ENCODE peak calls at places on chromosomes 5 and 9, in five cellular contexts. S, B, D, U and P are unnamed samples.

GRCh38 chr9:134515026-134515821 is 126.4 kb upstream of the COL5A1 start:
- DNase-seq in S (no peak), B (no peak), D (no peak), U (no peak), P (no peak)

GRCh38 chr5:134540747-134541733 is 15.6 kb downstream of the JADE2 start:
- DNase-seq in S (no peak), B (no peak), D (no peak), U (no peak), P (no peak)

GRCh38 chr9:98783518-98784226 is 12.7 kb downstream of the ANKS6 start:
- DNase-seq in S (no peak), B (peak), D (no peak), U (no peak), P (no peak)

GRCh38 chr5:141590127-141590526 is 28.7 kb downstream of the DIAPH1 start:
- DNase-seq in S (no peak), B (no peak), D (no peak), U (no peak), P (no peak)

GRCh38 chr9:127020526-127021078 is 101.8 kb downstream of the ANGPTL2 start:
- DNase-seq in S (no peak), B (no peak), D (no peak), U (no peak), P (no peak)

GRCh38 chr9:91302831-91303230 is 58.9 kb downstream of the AUH start:
- DNase-seq in S (no peak), B (no peak), D (no peak), U (no peak), P (no peak)

GRCh38 chr5:72324186-72324825 is 4.1 kb downstream of the PTCD2 start:
- DNase-seq in S (no peak), B (no peak), D (no peak), U (no peak), P (no peak)

GRCh38 chr5:89037090-89037489 is 154.1 kb upstream of the MEF2C start:
- DNase-seq in S (no peak), B (no peak), D (no peak), U (no peak), P (no peak)

GRCh38 chr5:123220616-123221146 is 131.6 kb downstream of the PRDM6 start:
- DNase-seq in S (no peak), B (no peak), D (no peak), U (no peak), P (no peak)

GRCh38 chr9:124286292-124286931 is 28.7 kb downstream of the NEK6 start:
- DNase-seq in S (peak), B (peak), D (no peak), U (no peak), P (peak)

GRCh38 chr5:10145922-10146321 is 103.8 kb downstream of the ATPSCKMT start:
- DNase-seq in S (no peak), B (no peak), D (no peak), U (no peak), P (no peak)

GRCh38 chr5:58505502-58505901 is 14.3 kb downstream of the GAPT start:
- DNase-seq in S (no peak), B (no peak), D (no peak), U (no peak), P (no peak)

GRCh38 chr5:153959134-153959957 is 79.4 kb downstream of the FAM114A2 start:
- DNase-seq in S (no peak), B (no peak), D (no peak), U (no peak), P (no peak)

GRCh38 chr9:110432253-110432652 is 94.6 kb upstream of the TXNDC8 start:
- DNase-seq in S (no peak), B (no peak), D (no peak), U (no peak), P (no peak)

GRCh38 chr9:136326061-136326776 is 1.1 kb upstream of the GPSM1 start:
- DNase-seq in S (no peak), B (no peak), D (no peak), U (no peak), P (peak)

GRCh38 chr5:177575488-177575887 is 16.5 kb upstream of the TMED9 start:
- DNase-seq in S (no peak), B (no peak), D (no peak), U (no peak), P (no peak)

GRCh38 chr5:543755-544674 is 19.8 kb upstream of the SLC9A3 start:
- DNase-seq in S (peak), B (peak), D (peak), U (peak), P (no peak)

GRCh38 chr5:171318026-171318425 is 9.0 kb downstream of the TLX3 start:
- DNase-seq in S (no peak), B (no peak), D (no peak), U (no peak), P (no peak)

GRCh38 chr5:9513825-9514224 is 32.0 kb downstream of the SEMA5A start:
- DNase-seq in S (no peak), B (no peak), D (no peak), U (no peak), P (peak)

GRCh38 chr5:178415353-178415752 is 174.8 kb downstream of the COL23A1 start:
- DNase-seq in S (no peak), B (no peak), D (no peak), U (no peak), P (peak)

GRCh38 chr5:137834498-137834897 is 33.2 kb upstream of the MYOT start:
- DNase-seq in S (no peak), B (no peak), D (no peak), U (no peak), P (no peak)

GRCh38 chr5:137833463-137833862 is 34.2 kb upstream of the MYOT start:
- DNase-seq in S (no peak), B (no peak), D (no peak), U (no peak), P (peak)

GRCh38 chr5:137828664-137829063 is 39.0 kb upstream of the MYOT start:
- DNase-seq in S (no peak), B (no peak), D (no peak), U (no peak), P (no peak)

GRCh38 chr5:137832416-137832815 is 35.2 kb upstream of the MYOT start:
- DNase-seq in S (no peak), B (no peak), D (no peak), U (no peak), P (no peak)

GRCh38 chr5:137831526-137831925 is 36.1 kb upstream of the MYOT start:
- DNase-seq in S (no peak), B (no peak), D (no peak), U (no peak), P (no peak)
- TF ChIP-seq CTCF in S (peak), B (no peak), D (no peak), U (no peak), P (no peak)

DNA sequence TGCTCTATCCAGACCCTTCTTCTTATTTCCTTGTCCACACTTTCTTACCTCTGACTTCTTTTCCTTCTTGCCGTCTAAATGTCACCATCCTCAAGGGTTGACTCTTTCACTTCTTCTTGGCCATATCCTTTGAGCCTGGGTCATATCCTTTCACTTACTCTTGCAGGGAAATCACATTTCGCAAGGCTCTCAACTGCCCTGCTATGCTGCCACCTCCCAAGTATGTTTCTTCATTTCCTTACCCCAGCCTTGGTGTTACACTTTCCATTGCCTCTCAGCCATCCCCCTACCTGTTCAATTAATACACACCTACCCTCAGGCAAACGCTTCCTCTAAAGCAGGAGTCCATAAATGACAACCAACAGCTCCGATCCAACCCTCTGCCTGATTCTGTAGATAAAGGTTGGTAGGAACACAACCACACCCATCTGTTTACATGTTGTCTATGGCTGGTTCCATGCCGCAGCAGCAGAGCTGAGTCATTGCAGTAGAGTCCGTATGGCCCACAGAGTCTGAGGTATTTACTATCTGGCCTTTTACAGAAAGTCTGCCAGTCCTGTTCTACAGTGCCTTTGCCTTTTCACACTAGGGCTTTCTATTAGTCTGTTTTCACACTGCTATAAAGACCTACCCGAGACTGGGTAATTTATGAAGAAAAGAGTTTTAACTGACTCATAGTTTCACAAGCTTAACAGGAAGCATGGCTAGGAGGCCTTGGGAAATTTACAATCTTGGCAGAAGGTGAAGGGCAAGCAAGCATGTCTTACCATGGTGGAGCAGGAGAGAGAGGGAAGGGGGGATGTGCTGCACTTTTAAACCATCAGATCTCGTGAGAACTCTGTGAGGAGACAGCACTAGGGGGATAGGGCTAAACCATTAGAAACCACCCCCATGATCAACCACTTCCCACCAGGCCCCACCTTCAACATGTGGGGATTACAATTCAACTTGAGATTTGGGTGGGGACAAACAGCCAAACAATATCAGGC is 97.9 kb downstream of the SV2C start:
- DNase-seq in S (peak), B (no peak), D (no peak), U (no peak), P (peak)
- H3K4me3 ChIP-seq in S (no peak), B (no peak), D (no peak), U (no peak), P (no peak)

DNA sequence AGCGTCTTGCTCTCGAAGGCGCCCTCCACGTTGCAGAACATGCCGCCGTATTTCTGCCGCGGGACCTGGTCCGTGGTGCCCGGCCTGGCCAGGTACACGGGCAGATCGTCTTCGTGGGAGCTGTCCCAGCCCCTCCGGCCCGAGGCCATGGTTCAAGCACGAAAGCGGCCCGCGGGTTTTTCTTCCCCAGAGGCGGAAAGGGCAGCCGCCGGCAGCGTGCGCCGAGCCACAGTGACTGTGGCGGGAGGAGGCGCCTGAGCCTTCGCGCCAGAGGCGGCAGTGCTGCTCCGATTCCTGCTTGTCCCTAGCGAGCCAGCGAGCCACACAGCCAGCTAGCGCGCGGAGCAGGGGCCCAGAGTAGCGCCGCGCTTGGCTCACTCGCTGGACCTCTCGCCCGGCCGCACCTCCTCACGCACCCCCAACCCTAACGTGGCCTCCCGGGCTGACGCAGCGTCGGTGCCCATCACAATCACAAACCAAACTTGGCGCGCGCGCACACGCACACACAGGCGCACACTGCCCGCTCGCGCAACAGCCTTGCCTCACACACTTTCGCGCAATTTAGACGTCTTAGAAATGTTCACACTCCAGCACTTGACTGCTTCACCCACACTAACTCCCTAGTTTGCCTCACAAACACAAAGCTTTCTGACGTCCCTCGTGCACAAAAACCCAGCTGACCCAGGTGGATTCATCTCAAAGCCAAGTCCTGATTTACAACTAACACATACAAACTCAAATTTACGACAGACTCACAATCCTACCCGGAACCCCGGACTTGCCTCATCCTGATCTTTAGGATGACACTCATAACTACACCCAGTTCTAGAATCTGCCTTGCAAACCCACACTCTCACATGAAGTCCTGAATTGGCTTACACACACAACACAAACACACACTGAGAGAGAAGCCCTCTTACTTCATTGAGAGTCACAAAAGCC is at the start of gene DPYSL3:
- DNase-seq in S (peak), B (no peak), D (peak), U (peak), P (peak)
- TF ChIP-seq CTCF in S (peak), B (no peak), D (peak), U (no peak), P (peak)

GRCh38 chr5:139064613-139065012 is 133.6 kb downstream of the SIL1 start:
- DNase-seq in S (no peak), B (no peak), D (no peak), U (no peak), P (no peak)

GRCh38 chr5:139063664-139064054 is 134.5 kb downstream of the SIL1 start:
- DNase-seq in S (no peak), B (no peak), D (no peak), U (no peak), P (no peak)

GRCh38 chr5:139061856-139062255 is 136.3 kb downstream of the SIL1 start:
- DNase-seq in S (no peak), B (no peak), D (no peak), U (no peak), P (peak)

GRCh38 chr5:139061274-139061673 is 136.9 kb downstream of the SIL1 start:
- DNase-seq in S (no peak), B (no peak), D (no peak), U (no peak), P (peak)

GRCh38 chr5:139062910-139063663 is 135.1 kb downstream of the SIL1 start:
- DNase-seq in S (no peak), B (no peak), D (no peak), U (no peak), P (no peak)
- H3K4me3 ChIP-seq in S (no peak), B (no peak), D (no peak), U (no peak), P (no peak)

DNA sequence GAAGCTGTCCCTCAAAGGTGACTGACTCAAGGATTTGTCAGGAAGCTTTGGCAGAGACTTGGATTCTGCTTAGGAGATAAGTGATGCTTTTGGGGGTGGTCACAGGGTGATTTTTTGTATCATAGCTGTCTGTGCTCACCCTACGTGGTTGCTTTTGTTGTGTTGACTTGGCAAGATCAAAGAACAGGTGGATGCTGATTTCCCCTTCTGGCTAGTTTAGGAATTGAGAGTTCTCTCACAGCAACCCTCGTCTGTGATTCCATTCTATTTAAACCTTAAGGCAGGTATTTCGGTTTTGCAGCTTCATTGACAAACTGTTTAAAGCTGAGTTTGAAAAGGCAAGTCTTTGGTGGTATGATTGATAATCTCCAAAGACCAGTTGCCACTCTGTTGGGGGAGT is 27.2 kb downstream of the ARHGAP26 start:
- DNase-seq in S (no peak), B (no peak), D (no peak), U (no peak), P (no peak)
- TF ChIP-seq CTCF in S (no peak), B (no peak), D (no peak), U (no peak), P (no peak)

DNA sequence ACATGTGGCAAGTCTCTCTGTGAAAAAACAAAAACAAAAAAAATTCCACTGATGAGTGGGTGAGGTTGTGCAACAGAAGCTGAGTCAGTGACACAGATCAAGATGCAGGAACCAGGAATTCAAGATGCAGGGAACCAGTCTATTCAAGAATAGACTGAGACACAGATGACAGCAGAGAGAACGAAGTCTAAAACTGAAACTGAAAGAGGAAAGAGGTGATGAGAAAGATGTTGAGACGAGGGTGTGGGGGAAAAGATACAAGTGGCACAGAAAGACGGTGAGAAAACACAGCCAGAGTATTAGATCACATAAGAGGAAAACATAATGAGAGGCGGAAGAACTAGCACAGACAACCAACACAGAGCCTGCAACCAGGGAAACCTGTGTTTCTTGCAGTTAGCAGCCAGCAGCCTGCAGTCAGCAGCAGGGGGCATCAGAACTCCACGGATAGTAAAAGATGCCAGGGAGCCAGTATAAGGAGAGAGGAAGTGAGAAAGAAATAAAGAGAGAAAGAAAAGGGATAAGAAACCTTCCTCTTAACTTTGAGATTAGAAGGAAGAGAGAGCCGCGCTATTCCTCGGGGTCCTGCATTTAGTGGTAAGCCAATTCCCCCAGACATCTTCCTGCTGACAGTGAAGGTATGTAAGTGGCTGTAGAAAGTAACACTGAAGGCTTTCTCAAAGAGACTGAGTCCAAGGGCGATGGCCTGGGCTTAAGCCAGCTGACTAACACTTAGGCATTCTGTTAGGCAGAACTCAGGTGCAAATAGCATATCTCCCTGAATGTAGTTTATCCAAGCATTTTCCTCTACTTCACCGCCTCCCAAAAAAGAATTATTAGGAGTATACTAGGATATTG is 79.0 kb downstream of the TLR4 start:
- DNase-seq in S (peak), B (peak), D (peak), U (peak), P (peak)
- H3K4me3 ChIP-seq in S (peak), B (peak), D (peak), U (peak), P (no peak)

DNA sequence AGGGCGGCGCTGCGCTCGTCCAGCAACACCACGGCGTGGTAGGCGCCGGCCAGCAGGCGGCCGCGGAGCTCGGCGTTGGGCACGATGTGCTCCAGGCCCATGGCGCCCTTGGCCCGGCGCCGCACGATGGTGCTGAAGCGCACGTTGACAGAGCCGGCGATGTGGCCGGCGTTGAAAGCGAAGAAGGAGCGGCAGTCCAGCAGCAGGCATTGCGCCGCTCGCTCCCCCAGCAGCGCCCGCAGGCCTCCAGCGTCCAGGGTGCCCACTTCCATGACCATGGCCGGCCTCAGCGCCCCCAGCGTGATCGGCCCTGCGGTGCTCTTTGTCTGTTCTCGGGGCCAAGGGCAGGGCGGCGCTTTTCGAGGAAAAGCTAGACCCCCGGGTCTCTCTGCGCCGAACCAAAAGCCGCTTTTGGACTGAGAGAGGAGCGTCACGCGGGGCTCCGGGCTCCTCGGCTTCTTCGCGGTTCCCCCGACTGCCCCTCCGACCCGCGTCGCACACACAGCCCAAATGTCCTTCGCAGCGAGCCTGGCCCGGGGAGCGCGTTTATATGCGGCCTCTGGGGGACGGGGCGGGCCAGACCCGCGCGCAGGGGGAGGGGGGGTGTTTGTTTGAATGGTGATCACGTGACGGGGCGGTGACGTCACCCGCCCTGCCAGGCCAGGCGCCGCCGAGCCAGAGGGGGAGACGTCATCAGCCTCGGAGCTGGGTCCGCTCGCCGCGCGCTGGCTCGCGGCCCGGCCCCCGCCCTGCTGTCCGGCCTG is at the start of gene DUSP1:
- DNase-seq in S (peak), B (peak), D (peak), U (peak), P (peak)
- TF ChIP-seq CTCF in S (peak), B (no peak), D (peak), U (no peak), P (peak)

DNA sequence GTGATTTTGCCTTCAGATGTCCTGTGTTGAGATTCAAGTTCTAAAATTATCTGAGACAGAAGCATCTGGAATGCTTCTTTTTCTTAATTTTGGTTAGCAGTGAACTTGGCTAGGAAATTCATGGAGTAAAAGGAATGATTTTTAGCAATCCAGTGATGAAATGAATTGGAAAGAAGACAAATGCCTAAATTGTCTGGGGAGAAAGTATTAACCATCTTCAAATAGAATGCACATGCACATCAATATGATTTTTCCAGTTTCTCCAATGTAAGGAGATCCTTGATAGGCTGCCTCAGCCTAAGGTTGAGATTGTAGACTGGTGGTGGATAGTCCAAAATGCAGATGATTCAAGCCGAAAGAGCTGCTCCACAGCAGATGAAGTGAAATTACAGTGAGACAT is 106.7 kb downstream of the PCSK5 start:
- DNase-seq in S (no peak), B (no peak), D (no peak), U (no peak), P (no peak)
- H3K4me3 ChIP-seq in S (no peak), B (no peak), D (no peak), U (no peak), P (no peak)